ENCODE peak calls at places on chromosome 21, in seven cellular contexts. I is fibroblast of the aortic adventitia, N is adrenal gland, K is GM13977, E is SK-N-SH, D is heart left ventricle, A is activated B cell treated with CpG ODN at 0.5 μM for 24 hours. G is an unnamed sample.
A peak's percentile ranks its signal among the peaks of the same experiment; 100 is the strongest.

GRCh38 chr21:14879458-14879857 is 185.3 kb downstream of the NRIP1 start:
- DNase-seq in I (no peak), N (no peak), K (no peak), E (no peak), D (no peak), A (no peak), G (no peak)

GRCh38 chr21:24729568-24729967 is 877.7 kb downstream of the MRPL39 start:
- DNase-seq in I (no peak), N (no peak), K (no peak), E (no peak), D (no peak), A (no peak), G (no peak)

GRCh38 chr21:45982758-45983731 is 1.5 kb downstream of the COL6A1 start:
- DNase-seq in I (no peak), N (no peak), K (no peak), E (peak; percentile 41), D (peak; percentile 65), A (peak; percentile 15), G (peak; percentile 40)

GRCh38 chr21:43800124-43800523 is 10.7 kb downstream of the RRP1 start:
- DNase-seq in I (no peak), N (no peak), K (no peak), E (no peak), D (peak; percentile 41), A (no peak), G (no peak)

GRCh38 chr21:44370027-44370735 is 16.8 kb downstream of the TRPM2 start:
- DNase-seq in I (peak; percentile 2), N (peak; percentile 96), K (no peak), E (peak; percentile 71), D (no peak), A (no peak), G (peak; percentile 62)

GRCh38 chr21:43370091-43370658 is 56.8 kb downstream of the SIK1 start:
- DNase-seq in I (peak; percentile 29), N (no peak), K (no peak), E (no peak), D (no peak), A (no peak), G (peak; percentile 69)

GRCh38 chr21:27756191-27756590 is 789.3 kb upstream of the ADAMTS5 start:
- DNase-seq in I (peak; percentile 55), N (no peak), K (no peak), E (no peak), D (no peak), A (no peak), G (no peak)

GRCh38 chr21:19864456-19864855 is 1133.8 kb upstream of the NCAM2 start:
- DNase-seq in I (no peak), N (no peak), K (no peak), E (no peak), D (no peak), A (no peak), G (no peak)

GRCh38 chr21:19322360-19322759 is 918.8 kb upstream of the TMPRSS15 start:
- DNase-seq in I (no peak), N (no peak), K (no peak), E (no peak), D (no peak), A (no peak), G (no peak)

GRCh38 chr21:39137248-39138186 is 45.7 kb downstream of the PSMG1 start:
- DNase-seq in I (peak; percentile 63), N (peak; percentile 84), K (no peak), E (peak; percentile 56), D (no peak), A (no peak), G (no peak)

GRCh38 chr21:38631676-38632075 is 133.4 kb upstream of the ERG start:
- DNase-seq in I (no peak), N (no peak), K (no peak), E (no peak), D (no peak), A (no peak), G (no peak)

GRCh38 chr21:25997788-25998611 is 172.6 kb downstream of the APP start:
- DNase-seq in I (no peak), N (no peak), K (no peak), E (no peak), D (no peak), A (no peak), G (no peak)

GRCh38 chr21:20443558-20444155 is 554.6 kb upstream of the NCAM2 start:
- DNase-seq in I (no peak), N (no peak), K (no peak), E (peak; percentile 25), D (no peak), A (no peak), G (no peak)

GRCh38 chr21:16587671-16588379 is 858.0 kb downstream of the USP25 start:
- DNase-seq in I (peak; percentile 90), N (peak; percentile 43), K (no peak), E (peak; percentile 52), D (no peak), A (no peak), G (peak; percentile 22)

GRCh38 chr21:39003982-39004775 is 179.1 kb downstream of the PSMG1 start:
- DNase-seq in I (peak; percentile 50), N (no peak), K (no peak), E (no peak), D (no peak), A (no peak), G (no peak)

GRCh38 chr21:39818557-39818956 is 48.7 kb upstream of the PCP4 start:
- DNase-seq in I (no peak), N (no peak), K (no peak), E (no peak), D (no peak), A (no peak), G (no peak)

GRCh38 chr21:27219068-27219467 is 252.2 kb upstream of the ADAMTS5 start:
- DNase-seq in I (peak; percentile 89), N (no peak), K (no peak), E (no peak), D (no peak), A (no peak), G (no peak)

GRCh38 chr21:35051287-35051818 is 2.3 kb upstream of the RUNX1 start:
- DNase-seq in I (peak; percentile 92), N (peak; percentile 84), K (peak; percentile 59), E (no peak), D (peak; percentile 91), A (peak; percentile 54), G (peak; percentile 74)
- TF ChIP-seq CTCF in I (peak; percentile 70), N (no peak), K (peak; percentile 58), E (peak; percentile 32), D (peak; percentile 70), A (no peak), G (peak; percentile 39)

GRCh38 chr21:41768371-41769042 is 1.7 kb upstream of the RIPK4 start:
- DNase-seq in I (peak; percentile 49), N (no peak), K (peak; percentile 46), E (peak; percentile 60), D (no peak), A (no peak), G (no peak)
- TF ChIP-seq CTCF in I (peak; percentile 38), N (no peak), K (no peak), E (peak; percentile 67), D (peak; percentile 30), A (no peak), G (no peak)

GRCh38 chr21:34020005-34020847 is 53.2 kb upstream of the MRPS6 start:
- DNase-seq in I (peak; percentile 17), N (peak; percentile 23), K (peak; percentile 19), E (no peak), D (no peak), A (peak; percentile 45), G (peak; percentile 44)
- TF ChIP-seq CTCF in I (no peak), N (no peak), K (no peak), E (no peak), D (no peak), A (no peak), G (peak; percentile 29)

GRCh38 chr21:37073417-37074194 is 552 bp downstream of the TTC3 start:
- DNase-seq in I (peak; percentile 65), N (peak; percentile 63), K (peak; percentile 46), E (peak; percentile 61), D (peak; percentile 81), A (peak; percentile 79), G (peak; percentile 57)
- TF ChIP-seq CTCF in I (no peak), N (no peak), K (peak; percentile 29), E (peak; percentile 32), D (peak; percentile 14), A (no peak), G (no peak)

DNA sequence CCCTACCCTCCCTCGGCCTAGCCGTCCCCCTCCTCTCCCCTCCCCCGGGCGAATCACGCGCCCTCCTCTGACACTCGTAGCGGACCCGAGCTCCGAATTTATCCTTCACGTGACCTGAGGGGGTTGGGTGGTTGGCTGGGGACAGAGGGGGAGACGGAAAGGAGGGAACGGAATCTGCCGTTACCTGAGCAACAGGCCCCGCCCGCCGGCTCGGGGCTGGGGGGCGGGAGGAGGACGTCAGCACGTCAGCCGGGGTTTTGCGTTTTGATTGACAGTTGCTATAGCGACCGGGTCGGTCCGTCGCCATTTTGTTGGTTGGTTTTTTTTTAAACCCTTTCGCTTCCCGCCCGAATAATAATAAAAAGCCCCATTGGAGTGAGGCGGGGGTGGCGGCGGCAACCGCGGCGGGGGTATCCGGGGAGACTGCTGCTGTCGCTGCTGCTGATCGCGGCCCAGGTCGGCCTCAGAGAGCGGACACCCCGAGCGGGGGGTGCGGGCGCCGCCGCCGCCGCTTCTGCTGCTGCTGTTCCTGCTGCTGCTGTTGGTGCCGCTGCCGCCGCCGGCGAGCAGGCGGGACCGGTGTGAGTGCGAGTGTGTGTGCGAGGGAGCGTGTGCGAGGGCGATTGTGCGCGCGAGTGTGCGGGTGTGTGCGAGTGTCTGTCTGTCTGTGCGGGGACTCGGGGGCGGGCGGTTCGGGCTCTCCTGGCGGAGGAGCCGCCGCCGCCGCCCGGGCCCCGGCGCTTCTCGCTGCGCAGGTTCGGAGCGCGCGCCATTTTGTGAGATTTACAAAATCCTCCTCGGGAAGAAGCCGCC is at the start of gene DYRK1A:
- DNase-seq in I (peak; percentile 99), N (peak; percentile 100), K (peak; percentile 99), E (peak; percentile 97), D (peak; percentile 98), A (peak; percentile 97), G (peak; percentile 96)
- TF ChIP-seq CTCF in I (no peak), N (no peak), K (peak; percentile 11), E (peak; percentile 9), D (peak; percentile 7), A (no peak), G (no peak)

DNA sequence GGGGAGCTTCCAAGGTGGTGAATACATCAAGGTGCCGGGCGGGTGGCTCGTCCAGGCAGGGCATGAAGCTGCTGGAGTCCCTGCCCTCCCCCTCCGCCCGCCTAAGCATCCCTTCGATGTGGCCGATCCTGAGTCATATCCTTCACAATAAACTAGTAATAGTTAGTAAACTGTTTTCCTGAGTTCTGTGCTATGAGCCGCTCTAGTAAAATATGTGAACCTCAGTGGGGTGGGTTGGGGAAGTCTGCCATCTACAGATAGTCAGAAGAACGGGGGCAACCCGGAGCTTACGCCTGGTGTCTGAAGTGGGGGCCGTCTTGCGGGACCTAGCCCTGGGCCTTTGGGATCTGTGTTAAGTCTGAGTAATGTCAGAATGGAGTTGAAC is 21.6 kb downstream of the C2CD2 start:
- DNase-seq in I (peak; percentile 89), N (peak; percentile 72), K (peak; percentile 16), E (no peak), D (no peak), A (no peak), G (no peak)
- TF ChIP-seq CTCF in I (peak; percentile 32), N (no peak), K (peak; percentile 14), E (peak; percentile 38), D (no peak), A (no peak), G (no peak)